ENCODE peak calls at places on chromosomes 16 and 17, in four cellular contexts. W is T-helper 1 cell, K is GM18507, F is breast epithelium. V is an unnamed sample.

GRCh38 chr17:34613064-34614019 is 34.0 kb downstream of the TMEM132E start:
- DNase-seq in W (no peak), K (no peak), F (no peak), V (no peak)

GRCh38 chr17:13508916-13509315 is 92.8 kb downstream of the HS3ST3A1 start:
- DNase-seq in W (peak), K (no peak), F (no peak), V (no peak)

GRCh38 chr17:20797292-20797691 is 217.8 kb downstream of the CDRT15L2 start:
- DNase-seq in W (peak), K (no peak), F (no peak), V (no peak)

GRCh38 chr17:81681672-81682071 is 1.9 kb downstream of the ARL16 start:
- DNase-seq in W (no peak), K (no peak), F (no peak), V (no peak)

GRCh38 chr16:78134944-78135619 is 35.6 kb downstream of the WWOX start:
- DNase-seq in W (peak), K (no peak), F (no peak), V (no peak)

GRCh38 chr16:5500526-5500925 is 402.9 kb upstream of the EEF2KMT start:
- DNase-seq in W (no peak), K (no peak), F (no peak), V (no peak)

GRCh38 chr17:17304521-17304985 is 1.4 kb downstream of the NT5M start:
- DNase-seq in W (peak), K (no peak), F (no peak), V (no peak)

GRCh38 chr17:43983515-43984411 is 20.7 kb upstream of the NAGS start:
- DNase-seq in W (no peak), K (no peak), F (no peak), V (no peak)

GRCh38 chr16:52099382-52099781 is 447.6 kb downstream of the TOX3 start:
- DNase-seq in W (no peak), K (no peak), F (no peak), V (no peak)

GRCh38 chr17:49387374-49388289 is 25.6 kb upstream of the ZNF652 start:
- DNase-seq in W (no peak), K (no peak), F (no peak), V (no peak)

GRCh38 chr17:27569257-27569722 is 61.7 kb upstream of the LGALS9 start:
- DNase-seq in W (peak), K (peak), F (no peak), V (peak)

GRCh38 chr16:80084614-80085013 is 456.2 kb upstream of the DYNLRB2 start:
- DNase-seq in W (peak), K (no peak), F (no peak), V (no peak)

GRCh38 chr16:75580-76501 is 2.2 kb upstream of the MPG start:
- DNase-seq in W (no peak), K (no peak), F (peak), V (no peak)

GRCh38 chr17:9473716-9474115 is 101.9 kb downstream of the STX8 start:
- DNase-seq in W (no peak), K (no peak), F (no peak), V (no peak)

GRCh38 chr16:29898786-29899515 is 399 bp downstream of the SEZ6L2 start:
- DNase-seq in W (no peak), K (no peak), F (peak), V (no peak)

GRCh38 chr17:21174719-21175118 is 39.2 kb downstream of the TMEM11 start:
- DNase-seq in W (no peak), K (no peak), F (no peak), V (no peak)

GRCh38 chr17:55037828-55038227 is 69.3 kb downstream of the STXBP4 start:
- DNase-seq in W (peak), K (peak), F (no peak), V (no peak)

GRCh38 chr17:31112001-31112661 is 17.4 kb downstream of the NF1 start:
- DNase-seq in W (peak), K (no peak), F (no peak), V (no peak)

GRCh38 chr16:31876955-31877828 is 3.6 kb downstream of the ZNF267 start:
- DNase-seq in W (peak), K (peak), F (no peak), V (peak)

GRCh38 chr16:9151597-9151996 is 60.2 kb downstream of the HAPSTR1 start:
- DNase-seq in W (no peak), K (no peak), F (no peak), V (no peak)

GRCh38 chr16:58032710-58033293 is 7.2 kb downstream of the MMP15 start:
- DNase-seq in W (no peak), K (no peak), F (no peak), V (no peak)

GRCh38 chr16:57007050-57007449 is 17.7 kb downstream of the NLRC5 start:
- DNase-seq in W (no peak), K (no peak), F (no peak), V (no peak)

GRCh38 chr17:46179375-46179999 is 13.7 kb downstream of the KANSL1 start:
- DNase-seq in W (no peak), K (no peak), F (no peak), V (no peak)

GRCh38 chr16:24309222-24309905 is 53.2 kb downstream of the CACNG3 start:
- DNase-seq in W (no peak), K (no peak), F (no peak), V (no peak)

V was measured in T-helper 9 cell.